ENCODE peak calls at places on chromosome 11, in four cellular contexts. B is stimulated activated CD4-positive, alpha-beta T cell treated with anti-CD3 and anti-CD28 coated beads, Interleukin-12 subunit alpha, Interleukin-12 subunit beta, amount 100 ng/mL, for 24 hours; F is activated CD4-positive, CD25-positive, alpha-beta regulatory T cell; W is HFFc6. H is an unnamed sample.

GRCh38 chr11:131980878-131981668 is 610.7 kb downstream of the NTM start:
- DNase-seq in B (no peak), F (no peak), W (no peak), H (no peak)

GRCh38 chr11:102806296-102806695 is 8.3 kb upstream of the MMP1 start:
- DNase-seq in B (no peak), F (no peak), W (peak; percentile 41), H (no peak)

GRCh38 chr11:105220175-105220574 is 80.6 kb upstream of the CARD18 start:
- DNase-seq in B (no peak), F (no peak), W (no peak), H (no peak)

GRCh38 chr11:9777066-9777465 is 113.2 kb downstream of the SWAP70 start:
- DNase-seq in B (no peak), F (no peak), W (no peak), H (no peak)

GRCh38 chr11:74641289-74641688 is 48.9 kb downstream of the POLD3 start:
- DNase-seq in B (no peak), F (no peak), W (no peak), H (no peak)

GRCh38 chr11:67260406-67260805 is 5.9 kb upstream of the GRK2 start:
- DNase-seq in B (no peak), F (no peak), W (no peak), H (no peak)

GRCh38 chr11:3202759-3203158 is 15.9 kb downstream of the MRGPRG start:
- DNase-seq in B (no peak), F (no peak), W (no peak), H (no peak)

GRCh38 chr11:36453678-36454077 is 56.4 kb downstream of the TRAF6 start:
- DNase-seq in B (no peak), F (no peak), W (no peak), H (no peak)

GRCh38 chr11:107370390-107370789 is 87.2 kb downstream of the CWF19L2 start:
- DNase-seq in B (no peak), F (no peak), W (no peak), H (no peak)

GRCh38 chr11:1943977-1944376 is 3.2 kb upstream of the MRPL23 start:
- DNase-seq in B (no peak), F (no peak), W (no peak), H (no peak)

GRCh38 chr11:4186464-4187054 is 92.0 kb downstream of the RRM1 start:
- DNase-seq in B (no peak), F (no peak), W (no peak), H (no peak)

GRCh38 chr11:61766353-61766841 is 14.0 kb downstream of the MYRF start:
- DNase-seq in B (no peak), F (no peak), W (peak; percentile 8), H (no peak)

GRCh38 chr11:66322732-66323427 is 6.0 kb upstream of the CD248 start:
- DNase-seq in B (no peak), F (no peak), W (no peak), H (peak; percentile 45)

GRCh38 chr11:10900686-10901415 is 43.0 kb upstream of the ZBED5 start:
- DNase-seq in B (no peak), F (no peak), W (peak; percentile 10), H (no peak)

GRCh38 chr11:122137081-122137793 is 21.2 kb upstream of the BLID start:
- DNase-seq in B (no peak), F (no peak), W (peak; percentile 94), H (no peak)

GRCh38 chr11:66420671-66421476 is at the start of gene NPAS4:
- DNase-seq in B (no peak), F (no peak), W (no peak), H (no peak)

GRCh38 chr11:12285106-12285505 is 92.3 kb upstream of the PARVA start:
- DNase-seq in B (no peak), F (no peak), W (peak; percentile 96), H (peak; percentile 4)

GRCh38 chr11:77580712-77581337 is 8.9 kb upstream of the AQP11 start:
- DNase-seq in B (no peak), F (no peak), W (no peak), H (no peak)

GRCh38 chr11:22798890-22799289 is 30.7 kb downstream of the SVIP start:
- DNase-seq in B (no peak), F (no peak), W (no peak), H (no peak)

GRCh38 chr11:28169816-28170215 is 61.6 kb downstream of the METTL15 start:
- DNase-seq in B (no peak), F (no peak), W (no peak), H (no peak)

GRCh38 chr11:83272627-83273026 is 13.5 kb downstream of the CCDC90B start:
- DNase-seq in B (no peak), F (no peak), W (peak; percentile 83), H (no peak)

GRCh38 chr11:117185739-117186430 is 7.3 kb downstream of the SIDT2 start:
- DNase-seq in B (no peak), F (no peak), W (no peak), H (no peak)

GRCh38 chr11:118410055-118410745 is 8.8 kb downstream of the ATP5MG start:
- DNase-seq in B (no peak), F (no peak), W (no peak), H (no peak)

GRCh38 chr11:35146711-35147110 is 7.7 kb downstream of the CD44 start:
- DNase-seq in B (no peak), F (no peak), W (no peak), H (no peak)

GRCh38 chr11:79160786-79161403 is 279.9 kb downstream of the TENM4 start:
- DNase-seq in B (no peak), F (no peak), W (no peak), H (no peak)

GRCh38 chr11:65489061-65489705 is 9.7 kb upstream of the MALAT1 start:
- DNase-seq in B (no peak), F (no peak), W (peak; percentile 98), H (no peak)

GRCh38 chr11:61384271-61385242 is 7.8 kb upstream of the TMEM216 start:
- DNase-seq in B (no peak), F (no peak), W (no peak), H (no peak)

H was measured in tibial nerve.